ENCODE peak calls at places on chromosomes 6 and 20, in seven cellular contexts. C, W, X, Q, P, E and Z are unnamed samples.

GRCh38 chr20:13441388-13441787 is 197.3 kb downstream of the TASP1 start:
- DNase-seq in E (no peak), C (no peak), P (no peak), W (no peak), Q (no peak), X (no peak), Z (no peak)

GRCh38 chr20:2264118-2264517 is 31.7 kb upstream of the TGM3 start:
- DNase-seq in W (no peak), C (no peak), Q (no peak), E (no peak), P (no peak), X (no peak), Z (no peak)

GRCh38 chr20:31652917-31653385 is 15.2 kb downstream of the COX4I2 start:
- DNase-seq in C (no peak), W (no peak), P (no peak), E (no peak), Q (no peak), X (no peak), Z (peak)

GRCh38 chr6:114087496-114087895 is 116.5 kb upstream of the HDAC2 start:
- DNase-seq in E (no peak), P (no peak), X (no peak), C (no peak), Q (no peak), W (no peak), Z (no peak)

GRCh38 chr6:1802495-1803395 is 193.0 kb downstream of the FOXC1 start:
- DNase-seq in P (no peak), X (no peak), Q (no peak), C (peak), W (no peak), E (no peak), Z (no peak)

GRCh38 chr6:35023091-35023490 is 118.0 kb downstream of the TCP11 start:
- DNase-seq in E (no peak), P (no peak), Q (no peak), C (no peak), W (no peak), X (no peak), Z (no peak)

GRCh38 chr20:8414611-8415274 is 282.7 kb downstream of the PLCB1 start:
- DNase-seq in W (no peak), C (no peak), P (no peak), E (no peak), Q (no peak), X (peak), Z (peak)

GRCh38 chr6:141513830-141514229 is 618.9 kb upstream of the GJE1 start:
- DNase-seq in C (no peak), X (no peak), P (no peak), Q (no peak), W (no peak), E (no peak), Z (no peak)

GRCh38 chr6:72913797-72914196 is 291.9 kb downstream of the KCNQ5 start:
- DNase-seq in W (no peak), X (no peak), C (no peak), Q (no peak), P (no peak), E (no peak), Z (no peak)

GRCh38 chr6:168281826-168282225 is 37.8 kb downstream of the DACT2 start:
- DNase-seq in Q (no peak), E (no peak), C (no peak), X (no peak), P (no peak), W (no peak), Z (no peak)

GRCh38 chr6:33848498-33848897 is 44.7 kb upstream of the MLN start:
- DNase-seq in P (no peak), E (no peak), W (no peak), Q (peak), X (no peak), C (no peak), Z (no peak)

GRCh38 chr6:2725364-2725988 is 25.2 kb downstream of the MYLK4 start:
- DNase-seq in C (no peak), Q (no peak), P (no peak), E (no peak), W (no peak), X (no peak), Z (no peak)

GRCh38 chr6:45665859-45666258 is 288.1 kb upstream of the SUPT3H start:
- DNase-seq in P (no peak), E (no peak), X (no peak), Q (no peak), W (no peak), C (no peak), Z (no peak)

GRCh38 chr20:63223121-63223825 is 7.3 kb upstream of the YTHDF1 start:
- DNase-seq in E (peak), P (peak), C (peak), Q (peak), X (no peak), W (no peak), Z (no peak)

GRCh38 chr6:7745942-7746341 is 20.0 kb downstream of the BMP6 start:
- DNase-seq in Q (no peak), W (no peak), E (no peak), X (no peak), P (no peak), C (no peak), Z (no peak)

GRCh38 chr6:158072083-158072721 is 90.5 kb downstream of the SYNJ2 start:
- DNase-seq in C (peak), E (peak), W (peak), P (peak), Q (peak), X (no peak), Z (peak)

GRCh38 chr6:18415671-18416340 is 28.7 kb downstream of the RNF144B start:
- DNase-seq in X (no peak), P (no peak), E (no peak), C (no peak), Q (no peak), W (no peak), Z (peak)

GRCh38 chr6:149043476-149044130 is 273.9 kb upstream of the TAB2 start:
- DNase-seq in Q (no peak), W (no peak), E (peak), C (no peak), P (peak), X (no peak), Z (no peak)

GRCh38 chr6:31861919-31862343 is 690 bp downstream of the NEU1 start:
- DNase-seq in W (no peak), Q (no peak), E (no peak), C (no peak), P (no peak), X (no peak), Z (no peak)

GRCh38 chr6:44009425-44010321 is 117.6 kb downstream of the MRPL14 start:
- DNase-seq in Q (peak), X (no peak), C (peak), W (no peak), E (no peak), P (no peak), Z (no peak)

GRCh38 chr20:2353231-2353630 is 27.5 kb upstream of the TGM6 start:
- DNase-seq in P (no peak), W (no peak), Q (no peak), C (no peak), X (no peak), E (no peak), Z (no peak)

GRCh38 chr20:51366155-51366886 is 176.2 kb downstream of the NFATC2 start:
- DNase-seq in C (peak), P (no peak), X (peak), Q (peak), W (no peak), E (peak), Z (peak)

GRCh38 chr6:2959909-2960719 is 11.3 kb downstream of the SERPINB6 start:
- DNase-seq in E (no peak), P (peak), C (peak), X (peak), Q (no peak), W (no peak), Z (no peak)

GRCh38 chr6:160733045-160733646 is 31.1 kb downstream of the PLG start:
- DNase-seq in C (peak), W (peak), E (peak), Q (no peak), P (peak), X (no peak), Z (peak)

GRCh38 chr6:148521158-148521557 is 178.5 kb downstream of the SASH1 start:
- DNase-seq in Q (no peak), X (no peak), C (peak), E (no peak), W (no peak), P (no peak), Z (no peak)

GRCh38 chr6:105883966-105884365 is 202.2 kb upstream of the PRDM1 start:
- DNase-seq in Q (no peak), X (no peak), P (no peak), E (no peak), C (no peak), W (no peak), Z (no peak)

GRCh38 chr6:21992178-21992967 is 304.5 kb downstream of the PRL start:
- DNase-seq in E (no peak), X (no peak), C (no peak), W (no peak), P (no peak), Q (no peak), Z (no peak)

GRCh38 chr20:6765469-6766058 is 1.9 kb upstream of the BMP2 start:
- DNase-seq in X (peak), W (no peak), P (no peak), C (peak), Q (no peak), E (peak), Z (peak)

GRCh38 chr6:82030301-82030700 is 217.2 kb downstream of the IBTK start:
- DNase-seq in Q (no peak), W (no peak), C (no peak), X (no peak), E (no peak), P (no peak), Z (no peak)

GRCh38 chr20:3803854-3804253 is 7.7 kb downstream of the CDC25B start:
- DNase-seq in C (no peak), P (no peak), Q (no peak), W (no peak), E (no peak), X (no peak), Z (no peak)

GRCh38 chr6:137652961-137653697 is 158.9 kb upstream of the OLIG3 start:
- DNase-seq in P (no peak), Q (no peak), X (peak), E (no peak), C (no peak), W (no peak), Z (no peak)

GRCh38 chr6:157443066-157443800 is 62.2 kb downstream of the ZDHHC14 start:
- DNase-seq in X (no peak), E (no peak), C (no peak), Q (no peak), P (no peak), W (no peak), Z (peak)

GRCh38 chr6:21598662-21599061 is 5.1 kb downstream of the SOX4 start:
- DNase-seq in C (no peak), P (no peak), X (no peak), W (no peak), Q (no peak), E (no peak), Z (no peak)

GRCh38 chr6:146700078-146700686 is 101.4 kb downstream of the ADGB start:
- DNase-seq in X (peak), Q (no peak), W (peak), P (peak), C (peak), E (peak), Z (peak)

GRCh38 chr20:60101894-60102281 is 143.7 kb downstream of the CDH26 start:
- DNase-seq in E (no peak), P (no peak), Q (no peak), W (no peak), C (no peak), X (no peak), Z (no peak)
- TF ChIP-seq CTCF in E (no peak), P (no peak), Q (no peak), W (no peak), C (no peak), X (no peak), Z (no peak)

GRCh38 chr20:44212792-44213191 is 2.2 kb upstream of the OSER1 start:
- DNase-seq in X (no peak), P (no peak), E (no peak), Q (no peak), C (no peak), W (no peak), Z (no peak)

GRCh38 chr20:44211177-44212039 is 837 bp upstream of the OSER1 start:
- DNase-seq in Q (no peak), P (no peak), C (peak), X (no peak), E (no peak), W (no peak), Z (no peak)

GRCh38 chr20:44218441-44218840 is 7.9 kb upstream of the OSER1 start:
- DNase-seq in Q (no peak), C (no peak), W (no peak), P (no peak), E (no peak), X (no peak), Z (no peak)

GRCh38 chr20:44217342-44218092 is 6.9 kb upstream of the OSER1 start:
- DNase-seq in Q (no peak), W (peak), X (peak), C (peak), P (peak), E (peak), Z (peak)

GRCh38 chr20:44215125-44215524 is 4.6 kb upstream of the OSER1 start:
- DNase-seq in X (no peak), E (peak), P (peak), Q (peak), W (peak), C (peak), Z (no peak)
- TF ChIP-seq CTCF in X (peak), E (peak), P (peak), Q (peak), W (peak), C (peak), Z (peak)

GRCh38 chr20:25296094-25297093 is 48.5 kb downstream of the PYGB start:
- DNase-seq in C (peak), E (peak), W (no peak), Q (no peak), P (no peak), X (no peak), Z (no peak)
- TF ChIP-seq CTCF in C (peak), E (peak), W (peak), Q (peak), P (peak), X (peak), Z (peak)

DNA sequence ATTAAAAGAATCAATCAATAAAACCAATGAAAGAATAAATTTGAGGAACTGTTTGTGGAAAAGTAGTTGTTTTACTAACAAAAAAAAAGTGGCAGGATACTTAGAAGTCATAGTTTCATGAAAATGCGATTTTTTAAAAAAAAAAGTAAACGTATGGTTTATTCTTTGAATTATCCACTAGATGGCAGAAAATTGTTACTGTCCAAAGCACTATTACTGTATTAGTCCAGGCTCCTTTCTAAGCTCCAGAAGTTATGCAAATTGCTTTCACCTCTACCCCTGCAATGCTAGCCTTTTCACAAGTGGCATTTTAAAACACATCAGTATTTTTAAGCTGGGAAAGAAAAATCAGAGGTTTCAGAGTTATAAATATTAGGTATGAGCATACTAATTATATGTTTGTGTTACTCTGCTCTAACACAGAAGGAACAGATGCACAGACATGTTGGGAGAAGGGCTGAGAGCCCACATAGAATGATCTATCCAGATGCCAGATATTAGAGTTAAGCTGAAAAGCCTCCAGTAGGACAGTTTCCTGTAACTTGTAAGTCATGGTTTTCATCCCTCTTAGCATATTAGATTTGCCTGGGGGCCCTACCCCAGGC is 63.9 kb downstream of the FHL5 start:
- DNase-seq in P (no peak), W (no peak), C (no peak), X (no peak), Q (no peak), E (peak), Z (no peak)
- TF ChIP-seq CTCF in P (peak), W (peak), C (peak), X (peak), Q (no peak), E (peak), Z (peak)